ENCODE peak calls at places on chromosome 10, in six cellular contexts. M is mesendoderm, X is mesenchymal stem cell, K is neuronal stem cell, Q is H1, L is IMR-90. B is an unnamed sample.

GRCh38 chr10:34580643-34581042 is 234.5 kb downstream of the PARD3 start:
- DNase-seq in M (no peak), X (peak), K (no peak), Q (no peak), L (peak), B (no peak)

GRCh38 chr10:92387289-92387940 is 96.4 kb downstream of the MARCHF5 start:
- DNase-seq in M (peak), X (peak), K (peak), Q (peak), L (peak), B (peak)

GRCh38 chr10:79052311-79053080 is 16.3 kb upstream of the ZMIZ1 start:
- DNase-seq in M (peak), X (peak), K (peak), Q (no peak), L (no peak), B (no peak)

GRCh38 chr10:124917939-124918830 is 23.7 kb upstream of the ZRANB1 start:
- DNase-seq in M (no peak), X (peak), K (no peak), Q (no peak), L (peak), B (no peak)

GRCh38 chr10:36764823-36765222 is 360.6 kb upstream of the ANKRD30A start:
- DNase-seq in M (no peak), X (no peak), K (no peak), Q (no peak), L (no peak), B (no peak)

GRCh38 chr10:59880976-59881510 is 25.3 kb downstream of the CCDC6 start:
- DNase-seq in M (peak), X (no peak), K (no peak), Q (no peak), L (no peak), B (no peak)

GRCh38 chr10:78648256-78648860 is 420.4 kb upstream of the ZMIZ1 start:
- DNase-seq in M (no peak), X (no peak), K (no peak), Q (no peak), L (peak), B (no peak)

GRCh38 chr10:17062493-17063487 is 66.8 kb downstream of the CUBN start:
- DNase-seq in M (peak), X (peak), K (no peak), Q (peak), L (peak), B (no peak)

GRCh38 chr10:124632064-124632531 is 112.1 kb downstream of the FAM53B start:
- DNase-seq in M (peak), X (no peak), K (no peak), Q (no peak), L (no peak), B (peak)

DNA sequence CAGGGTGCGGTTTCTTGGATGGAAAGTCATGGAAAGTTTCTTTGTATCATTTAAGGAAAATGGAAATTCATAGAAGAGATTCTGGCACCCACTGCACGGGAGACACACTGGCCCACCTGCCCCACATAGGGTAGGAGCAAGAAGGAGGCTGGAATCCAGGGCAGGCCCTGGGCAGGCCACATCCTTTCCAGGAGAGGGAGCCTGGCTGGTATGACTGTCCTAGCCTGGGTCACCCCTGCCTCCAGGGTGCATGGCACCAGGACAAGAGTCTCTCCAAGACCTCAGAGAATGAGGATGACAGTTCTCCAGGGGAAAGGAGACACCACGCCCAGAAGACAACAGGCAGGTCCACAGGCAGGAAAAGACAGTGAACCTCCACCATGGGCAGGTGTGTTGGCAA is 297.2 kb downstream of the TCERG1L start:
- DNase-seq in M (no peak), X (no peak), K (no peak), Q (no peak), L (no peak), B (no peak)
- H2BK15ac ChIP-seq in M (no peak), X (no peak), K (no peak), Q (no peak), L (no peak), B (no peak)

DNA sequence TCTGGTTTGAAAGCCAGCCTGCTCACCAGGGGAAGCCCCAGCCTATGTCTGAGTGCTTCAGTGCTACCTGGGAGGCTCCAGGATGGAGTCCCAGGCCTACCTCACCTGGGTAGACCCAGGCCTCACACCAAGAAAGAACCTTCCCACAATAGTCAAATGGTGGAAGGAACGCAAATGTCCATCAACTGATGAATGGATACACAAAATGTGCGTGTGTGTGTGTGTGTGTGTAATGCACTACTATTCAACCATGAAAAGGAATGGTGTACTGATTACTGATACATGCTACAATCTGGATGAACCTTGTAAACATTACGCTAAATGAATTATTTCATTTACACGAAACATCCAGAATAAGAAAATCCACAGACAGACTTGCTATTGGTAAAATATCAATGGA is 15.2 kb upstream of the ADRB1 start:
- DNase-seq in M (no peak), X (no peak), K (no peak), Q (no peak), L (no peak), B (no peak)
- H3K27ac ChIP-seq in M (no peak), X (no peak), K (no peak), Q (no peak), L (no peak), B (no peak)

GRCh38 chr10:129815898-129816665 is 148.0 kb downstream of the EBF3 start:
- DNase-seq in M (no peak), X (no peak), K (no peak), Q (no peak), L (no peak), B (no peak)

GRCh38 chr10:129814681-129815646 is 149.1 kb downstream of the EBF3 start:
- DNase-seq in M (peak), X (no peak), K (no peak), Q (no peak), L (no peak), B (no peak)

GRCh38 chr10:129812398-129812797 is 151.7 kb downstream of the EBF3 start:
- DNase-seq in M (no peak), X (no peak), K (no peak), Q (no peak), L (no peak), B (no peak)

GRCh38 chr10:129820451-129820850 is 143.6 kb downstream of the EBF3 start:
- DNase-seq in M (no peak), X (no peak), K (no peak), Q (no peak), L (no peak), B (no peak)

GRCh38 chr10:129816702-129817101 is 147.4 kb downstream of the EBF3 start:
- DNase-seq in M (no peak), X (no peak), K (no peak), Q (no peak), L (no peak), B (no peak)
- H2BK15ac ChIP-seq in M (no peak), X (no peak), K (no peak), Q (no peak), L (no peak), B (no peak)

GRCh38 chr10:119221201-119221600 is 13.8 kb downstream of the GRK5 start:
- DNase-seq in M (no peak), X (peak), K (no peak), Q (no peak), L (peak), B (no peak)

GRCh38 chr10:119217401-119217800 is 10.0 kb downstream of the GRK5 start:
- DNase-seq in M (no peak), X (no peak), K (no peak), Q (no peak), L (no peak), B (no peak)

GRCh38 chr10:119217937-119218579 is 10.7 kb downstream of the GRK5 start:
- DNase-seq in M (no peak), X (peak), K (no peak), Q (no peak), L (peak), B (no peak)

GRCh38 chr10:119221666-119222065 is 14.3 kb downstream of the GRK5 start:
- DNase-seq in M (no peak), X (no peak), K (no peak), Q (no peak), L (no peak), B (no peak)

GRCh38 chr10:119219747-119220320 is 12.5 kb downstream of the GRK5 start:
- DNase-seq in M (no peak), X (no peak), K (no peak), Q (no peak), L (no peak), B (no peak)
- H3K27ac ChIP-seq in M (no peak), X (no peak), K (no peak), Q (no peak), L (peak), B (no peak)

DNA sequence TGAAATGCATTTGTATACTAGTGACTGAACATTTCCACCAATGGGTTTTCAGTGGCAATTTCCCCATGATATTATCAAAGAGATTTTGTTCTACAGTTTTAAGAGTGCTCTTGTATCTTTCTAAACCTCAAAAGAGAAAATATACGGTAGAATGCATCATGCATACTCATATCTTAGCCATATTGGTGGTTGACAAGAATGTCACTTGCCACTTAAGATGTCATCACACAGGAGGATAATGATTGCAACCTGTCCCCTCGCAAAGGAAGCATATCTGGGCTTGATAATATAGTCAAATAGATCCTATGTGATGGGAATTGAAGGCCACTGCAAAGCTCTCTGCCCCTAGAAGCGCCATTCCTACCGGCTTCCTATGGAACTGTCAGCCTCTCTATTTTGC is 79.3 kb upstream of the ARMC3 start:
- DNase-seq in M (no peak), X (no peak), K (no peak), Q (no peak), L (no peak), B (no peak)
- H2BK15ac ChIP-seq in M (no peak), X (no peak), K (no peak), Q (no peak), L (no peak), B (no peak)

GRCh38 chr10:15567952-15568351 is 151.8 kb downstream of the ITGA8 start:
- DNase-seq in M (no peak), X (no peak), K (no peak), Q (no peak), L (no peak), B (no peak)
- H3K27ac ChIP-seq in M (no peak), X (no peak), K (no peak), Q (no peak), L (no peak), B (no peak)

GRCh38 chr10:4519691-4520402 is 306.2 kb upstream of the AKR1E2 start:
- DNase-seq in M (no peak), X (peak), K (no peak), Q (no peak), L (peak), B (no peak)
- H2BK15ac ChIP-seq in M (no peak), X (no peak), K (no peak), Q (no peak), L (peak), B (no peak)

GRCh38 chr10:95697429-95697828 is 3.7 kb upstream of the TCTN3 start:
- DNase-seq in M (no peak), X (no peak), K (no peak), Q (no peak), L (no peak), B (no peak)
- H3K27ac ChIP-seq in M (no peak), X (no peak), K (no peak), Q (no peak), L (no peak), B (no peak)

B was measured in H9.